ENCODE peak calls at places on chromosomes 13 and 19, in five cellular contexts. K is IMR-90, U is body of pancreas, J is T-helper 1 cell, O is BJ. S is an unnamed sample.

GRCh38 chr13:99425485-99426341 is 75.6 kb upstream of the TM9SF2 start:
- DNase-seq in K (no peak), U (no peak), J (peak; percentile 53), O (no peak), S (peak; percentile 41)

GRCh38 chr19:21698215-21698614 is 69.2 kb downstream of the ZNF100 start:
- DNase-seq in K (peak; percentile 1), U (peak; percentile 46), J (peak; percentile 6), O (no peak), S (no peak)

GRCh38 chr13:111152836-111153235 is 37.7 kb downstream of the ARHGEF7 start:
- DNase-seq in K (no peak), U (peak; percentile 23), J (no peak), O (no peak), S (no peak)

GRCh38 chr13:77919351-77920294 is 992 bp upstream of the EDNRB start:
- DNase-seq in K (peak; percentile 15), U (peak; percentile 36), J (no peak), O (no peak), S (no peak)

GRCh38 chr19:42316223-42317211 is 3.4 kb downstream of the TMEM145 start:
- DNase-seq in K (peak; percentile 21), U (no peak), J (no peak), O (no peak), S (no peak)

GRCh38 chr13:48400820-48401219 is 12.1 kb downstream of the LPAR6 start:
- DNase-seq in K (peak; percentile 46), U (no peak), J (peak; percentile 59), O (peak; percentile 73), S (no peak)

GRCh38 chr13:39051157-39051556 is 12.9 kb downstream of the NHLRC3 start:
- DNase-seq in K (peak; percentile 50), U (no peak), J (peak; percentile 13), O (no peak), S (no peak)

GRCh38 chr13:70960841-70961443 is 852.7 kb upstream of the KLHL1 start:
- DNase-seq in K (peak; percentile 13), U (peak; percentile 11), J (no peak), O (no peak), S (no peak)

GRCh38 chr19:17337675-17338439 is 504 bp downstream of the GTPBP3 start:
- DNase-seq in K (no peak), U (no peak), J (peak; percentile 46), O (no peak), S (no peak)

GRCh38 chr19:30679286-30679685 is 307.1 kb downstream of the ZNF536 start:
- DNase-seq in K (no peak), U (no peak), J (no peak), O (no peak), S (no peak)

GRCh38 chr13:113083402-113084061 is 22.1 kb upstream of the F7 start:
- DNase-seq in K (peak; percentile 12), U (no peak), J (no peak), O (no peak), S (no peak)

GRCh38 chr13:113742000-113742441 is 17.0 kb upstream of the TMEM255B start:
- DNase-seq in K (peak; percentile 50), U (peak; percentile 60), J (no peak), O (no peak), S (no peak)

GRCh38 chr13:26831336-26831908 is 70.8 kb upstream of the GPR12 start:
- DNase-seq in K (no peak), U (no peak), J (no peak), O (no peak), S (no peak)